ENCODE peak calls at places on chromosomes 7 and 10, in four cellular contexts. X is activated T-helper 1 cell treated with anti-CD3 and anti-CD28 coated beads, Interleukin-2, amount 50 U/mL, for 16 hours; M is T-helper 9 cell; Z is HCEC 1CT. O is an unnamed sample.
A peak's percentile ranks its signal among the peaks of the same experiment; 100 is the strongest.

GRCh38 chr7:46741924-46742607 is 821.0 kb upstream of the IGFBP3 start:
- DNase-seq in X (no peak), M (no peak), Z (no peak), O (no peak)

GRCh38 chr10:103616705-103617361 is 123.3 kb downstream of the NEURL1 start:
- DNase-seq in M (no peak), X (no peak), Z (peak; percentile 10), O (no peak)

GRCh38 chr7:144019457-144019856 is 19.3 kb downstream of the OR6B1 start:
- DNase-seq in Z (peak; percentile 78), X (no peak), M (no peak), O (no peak)

GRCh38 chr10:6140141-6140841 is 51.5 kb downstream of the RBM17 start:
- DNase-seq in Z (no peak), M (peak; percentile 41), X (no peak), O (peak; percentile 37)

GRCh38 chr10:106992064-106992463 is 172.4 kb downstream of the SORCS1 start:
- DNase-seq in Z (no peak), M (no peak), X (no peak), O (no peak)

GRCh38 chr10:57979466-57979865 is 288.2 kb downstream of the IPMK start:
- DNase-seq in M (no peak), Z (peak; percentile 66), X (no peak), O (no peak)

GRCh38 chr10:84401838-84402611 is 73.6 kb downstream of the CCSER2 start:
- DNase-seq in M (no peak), Z (no peak), X (no peak), O (no peak)

GRCh38 chr7:342681-343216 is 52.8 kb downstream of the FOXL3 start:
- DNase-seq in M (no peak), Z (no peak), X (no peak), O (no peak)

GRCh38 chr7:5631752-5632151 is 149.7 kb downstream of the RNF216 start:
- DNase-seq in M (no peak), Z (no peak), X (no peak), O (no peak)

GRCh38 chr10:17454801-17455520 is 566 bp upstream of the ST8SIA6 start:
- DNase-seq in Z (no peak), M (no peak), X (no peak), O (no peak)

GRCh38 chr7:26237035-26237807 is 35.7 kb downstream of the CBX3 start:
- DNase-seq in M (no peak), X (no peak), Z (no peak), O (no peak)

GRCh38 chr7:211715-212058 is 19.3 kb downstream of the FAM20C start:
- DNase-seq in X (no peak), M (no peak), Z (no peak), O (no peak)

GRCh38 chr7:73718905-73719805 is at the start of gene STX1A:
- DNase-seq in M (peak; percentile 65), X (peak; percentile 40), Z (peak; percentile 76), O (peak; percentile 62)

GRCh38 chr10:27020243-27020642 is 80.1 kb downstream of the ANKRD26 start:
- DNase-seq in M (no peak), X (no peak), Z (no peak), O (no peak)

GRCh38 chr10:58752665-58753064 is 240.0 kb downstream of the BICC1 start:
- DNase-seq in X (no peak), Z (no peak), M (no peak), O (no peak)

GRCh38 chr7:73341877-73342276 is 13.9 kb downstream of the FKBP6 start:
- DNase-seq in M (no peak), Z (peak; percentile 82), X (no peak), O (no peak)

GRCh38 chr10:15661574-15661973 is 58.1 kb downstream of the ITGA8 start:
- DNase-seq in Z (no peak), M (no peak), X (no peak), O (no peak)

GRCh38 chr10:78771215-78771614 is 297.6 kb upstream of the ZMIZ1 start:
- DNase-seq in X (no peak), Z (no peak), M (no peak), O (no peak)

GRCh38 chr10:107071301-107071700 is 93.2 kb downstream of the SORCS1 start:
- DNase-seq in X (no peak), M (no peak), Z (no peak), O (no peak)

GRCh38 chr7:153370092-153370491 is 610.5 kb downstream of the ACTR3B start:
- DNase-seq in Z (no peak), X (no peak), M (no peak), O (no peak)

GRCh38 chr10:127215882-127216281 is 19.5 kb upstream of the INSYN2A start:
- DNase-seq in M (no peak), Z (no peak), X (no peak), O (no peak)

GRCh38 chr10:69101451-69102095 is 13.7 kb downstream of the SRGN start:
- DNase-seq in M (no peak), Z (peak; percentile 17), X (no peak), O (no peak)

GRCh38 chr10:6301482-6302083 is 98.9 kb downstream of the PFKFB3 start:
- DNase-seq in X (no peak), Z (no peak), M (no peak), O (no peak)

GRCh38 chr10:104028146-104028545 is 57.5 kb downstream of the COL17A1 start:
- DNase-seq in X (no peak), Z (peak; percentile 10), M (no peak), O (no peak)

GRCh38 chr10:99430116-99430450 is 341 bp downstream of the GOT1 start:
- DNase-seq in X (no peak), Z (peak; percentile 9), M (no peak), O (no peak)

GRCh38 chr10:25263931-25264330 is 89.1 kb downstream of the GPR158 start:
- DNase-seq in Z (no peak), X (no peak), M (no peak), O (no peak)

GRCh38 chr10:121900443-121901174 is 27.2 kb downstream of the ATE1 start:
- DNase-seq in M (no peak), Z (peak; percentile 60), X (no peak), O (no peak)

GRCh38 chr10:11236234-11236633 is 218.6 kb downstream of the CELF2 start:
- DNase-seq in M (no peak), Z (no peak), X (no peak), O (no peak)

GRCh38 chr10:90635111-90635798 is 222.6 kb downstream of the HTR7 start:
- DNase-seq in X (no peak), Z (no peak), M (no peak), O (no peak)

GRCh38 chr10:4626919-4627318 is 199.1 kb upstream of the AKR1E2 start:
- DNase-seq in Z (no peak), X (no peak), M (no peak), O (no peak)

GRCh38 chr7:79258826-79259225 is 194.6 kb downstream of the MAGI2 start:
- DNase-seq in X (no peak), Z (no peak), M (no peak), O (no peak)

GRCh38 chr7:2072042-2072441 is 160.7 kb downstream of the MAD1L1 start:
- DNase-seq in M (no peak), Z (no peak), X (no peak), O (no peak)

GRCh38 chr10:75910032-75910431 is 478.6 kb downstream of the LRMDA start:
- DNase-seq in M (no peak), Z (peak; percentile 38), X (no peak), O (no peak)

GRCh38 chr7:84219310-84219709 is 24.7 kb upstream of the SEMA3A start:
- DNase-seq in M (no peak), Z (peak; percentile 62), X (no peak), O (no peak)

GRCh38 chr7:128831178-128831993 is 1.2 kb downstream of the FLNC start:
- DNase-seq in Z (peak; percentile 46), M (no peak), X (no peak), O (no peak)

GRCh38 chr10:21172774-21173432 is 275.8 kb upstream of the NEBL start:
- DNase-seq in M (no peak), Z (no peak), X (no peak), O (no peak)

GRCh38 chr7:23343102-23343501 is 44.0 kb downstream of the MALSU1 start:
- DNase-seq in X (no peak), Z (no peak), M (no peak), O (no peak)

GRCh38 chr10:70359017-70359550 is 23.3 kb downstream of the LRRC20 start:
- DNase-seq in M (no peak), X (no peak), Z (no peak), O (no peak)